ENCODE peak calls at places on chromosomes 4 and X, in ten cellular contexts. One of them, this sample, is unnamed.

GRCh38 chrX:47572773-47573333 is 9.4 kb upstream of the TIMP1 start:
- DNase-seq in lower lobe of right lung: no peak
- DNase-seq in tibial nerve: no peak
- DNase-seq in PC-3: no peak
- DNase-seq in thoracic aorta: no peak
- DNase-seq in GM23338: no peak
- DNase-seq in transverse colon: no peak
- DNase-seq in right lobe of liver: no peak
- DNase-seq in OCI-LY7: no peak
- DNase-seq in endodermal cell: no peak
- DNase-seq in this sample: no peak

GRCh38 chr4:186771624-186772023 is 48.0 kb upstream of the FAT1 start:
- DNase-seq in right lobe of liver: no peak
- DNase-seq in PC-3: no peak
- DNase-seq in OCI-LY7: no peak
- DNase-seq in endodermal cell: no peak
- DNase-seq in lower lobe of right lung: no peak
- DNase-seq in GM23338: no peak
- DNase-seq in tibial nerve: no peak
- DNase-seq in thoracic aorta: no peak
- DNase-seq in transverse colon: no peak
- DNase-seq in this sample: no peak

GRCh38 chr4:972651-973424 is 531 bp downstream of the DGKQ start:
- DNase-seq in endodermal cell: peak; percentile 81
- DNase-seq in PC-3: peak; percentile 13
- DNase-seq in GM23338: peak; percentile 65
- DNase-seq in lower lobe of right lung: peak; percentile 72
- DNase-seq in thoracic aorta: no peak
- DNase-seq in tibial nerve: no peak
- DNase-seq in OCI-LY7: peak; percentile 64
- DNase-seq in right lobe of liver: no peak
- DNase-seq in transverse colon: peak; percentile 54
- DNase-seq in this sample: peak; percentile 98

GRCh38 chrX:87338510-87338909 is 179.1 kb upstream of the KLHL4 start:
- DNase-seq in OCI-LY7: peak; percentile 1
- DNase-seq in GM23338: peak; percentile 34
- DNase-seq in right lobe of liver: no peak
- DNase-seq in PC-3: peak; percentile 47
- DNase-seq in endodermal cell: no peak
- DNase-seq in tibial nerve: no peak
- DNase-seq in thoracic aorta: no peak
- DNase-seq in transverse colon: no peak
- DNase-seq in lower lobe of right lung: no peak
- DNase-seq in this sample: no peak

GRCh38 chrX:71579990-71580380 is 1.7 kb downstream of the GCNA start:
- DNase-seq in thoracic aorta: no peak
- DNase-seq in lower lobe of right lung: no peak
- DNase-seq in right lobe of liver: no peak
- DNase-seq in OCI-LY7: no peak
- DNase-seq in transverse colon: no peak
- DNase-seq in GM23338: no peak
- DNase-seq in endodermal cell: no peak
- DNase-seq in PC-3: no peak
- DNase-seq in tibial nerve: no peak
- DNase-seq in this sample: no peak

GRCh38 chr4:139735381-139736256 is 70.0 kb downstream of the MGST2 start:
- DNase-seq in PC-3: no peak
- DNase-seq in right lobe of liver: peak; percentile 66
- DNase-seq in GM23338: peak; percentile 66
- DNase-seq in tibial nerve: no peak
- DNase-seq in transverse colon: no peak
- DNase-seq in endodermal cell: peak; percentile 81
- DNase-seq in thoracic aorta: no peak
- DNase-seq in lower lobe of right lung: peak; percentile 64
- DNase-seq in OCI-LY7: no peak
- DNase-seq in this sample: peak; percentile 83

GRCh38 chrX:37380920-37381319 is 31.8 kb downstream of the PRRG1 start:
- DNase-seq in endodermal cell: no peak
- DNase-seq in OCI-LY7: no peak
- DNase-seq in transverse colon: no peak
- DNase-seq in thoracic aorta: no peak
- DNase-seq in right lobe of liver: no peak
- DNase-seq in lower lobe of right lung: no peak
- DNase-seq in GM23338: no peak
- DNase-seq in tibial nerve: no peak
- DNase-seq in PC-3: peak; percentile 94
- DNase-seq in this sample: no peak

GRCh38 chr4:30948653-30949052 is 228.5 kb downstream of the PCDH7 start:
- DNase-seq in tibial nerve: no peak
- DNase-seq in GM23338: no peak
- DNase-seq in lower lobe of right lung: no peak
- DNase-seq in endodermal cell: no peak
- DNase-seq in thoracic aorta: no peak
- DNase-seq in transverse colon: no peak
- DNase-seq in PC-3: peak; percentile 57
- DNase-seq in OCI-LY7: no peak
- DNase-seq in right lobe of liver: no peak
- DNase-seq in this sample: no peak

GRCh38 chr4:145406970-145407369 is 74.7 kb upstream of the SMAD1 start:
- DNase-seq in endodermal cell: no peak
- DNase-seq in GM23338: no peak
- DNase-seq in thoracic aorta: no peak
- DNase-seq in OCI-LY7: no peak
- DNase-seq in tibial nerve: no peak
- DNase-seq in lower lobe of right lung: no peak
- DNase-seq in PC-3: no peak
- DNase-seq in right lobe of liver: no peak
- DNase-seq in transverse colon: no peak
- DNase-seq in this sample: no peak

GRCh38 chrX:31266172-31267076 is 194.6 kb upstream of the FTHL17 start:
- DNase-seq in GM23338: peak; percentile 60
- DNase-seq in lower lobe of right lung: peak; percentile 66
- DNase-seq in thoracic aorta: no peak
- DNase-seq in transverse colon: peak; percentile 59
- DNase-seq in OCI-LY7: peak; percentile 68
- DNase-seq in PC-3: no peak
- DNase-seq in right lobe of liver: peak; percentile 68
- DNase-seq in tibial nerve: no peak
- DNase-seq in endodermal cell: peak; percentile 79
- DNase-seq in this sample: peak; percentile 85

GRCh38 chrX:19723427-19723826 is 164.0 kb downstream of the SH3KBP1 start:
- DNase-seq in GM23338: no peak
- DNase-seq in right lobe of liver: no peak
- DNase-seq in lower lobe of right lung: no peak
- DNase-seq in OCI-LY7: no peak
- DNase-seq in PC-3: no peak
- DNase-seq in thoracic aorta: no peak
- DNase-seq in endodermal cell: no peak
- DNase-seq in transverse colon: no peak
- DNase-seq in tibial nerve: no peak
- DNase-seq in this sample: no peak

GRCh38 chr4:101044766-101045165 is 302.6 kb downstream of the PPP3CA start:
- DNase-seq in endodermal cell: no peak
- DNase-seq in lower lobe of right lung: no peak
- DNase-seq in GM23338: peak; percentile 24
- DNase-seq in thoracic aorta: no peak
- DNase-seq in PC-3: no peak
- DNase-seq in right lobe of liver: no peak
- DNase-seq in tibial nerve: no peak
- DNase-seq in transverse colon: no peak
- DNase-seq in OCI-LY7: no peak
- DNase-seq in this sample: no peak

GRCh38 chr4:159981457-159981856 is 878.6 kb downstream of the RAPGEF2 start:
- DNase-seq in PC-3: no peak
- DNase-seq in tibial nerve: no peak
- DNase-seq in transverse colon: no peak
- DNase-seq in right lobe of liver: no peak
- DNase-seq in lower lobe of right lung: no peak
- DNase-seq in thoracic aorta: no peak
- DNase-seq in OCI-LY7: no peak
- DNase-seq in endodermal cell: no peak
- DNase-seq in GM23338: no peak
- DNase-seq in this sample: no peak

GRCh38 chr4:165709526-165709925 is 163.5 kb upstream of the TLL1 start:
- DNase-seq in thoracic aorta: no peak
- DNase-seq in OCI-LY7: no peak
- DNase-seq in transverse colon: no peak
- DNase-seq in PC-3: no peak
- DNase-seq in tibial nerve: no peak
- DNase-seq in GM23338: peak; percentile 15
- DNase-seq in lower lobe of right lung: no peak
- DNase-seq in right lobe of liver: no peak
- DNase-seq in endodermal cell: peak; percentile 65
- DNase-seq in this sample: peak; percentile 0

GRCh38 chr4:150325872-150326271 is 247.6 kb downstream of the DCLK2 start:
- DNase-seq in GM23338: no peak
- DNase-seq in tibial nerve: no peak
- DNase-seq in lower lobe of right lung: no peak
- DNase-seq in right lobe of liver: no peak
- DNase-seq in thoracic aorta: no peak
- DNase-seq in transverse colon: no peak
- DNase-seq in OCI-LY7: no peak
- DNase-seq in PC-3: no peak
- DNase-seq in endodermal cell: no peak
- DNase-seq in this sample: no peak

GRCh38 chrX:15269618-15270521 is at the start of gene ASB9:
- DNase-seq in thoracic aorta: no peak
- DNase-seq in lower lobe of right lung: peak; percentile 67
- DNase-seq in GM23338: peak; percentile 5
- DNase-seq in right lobe of liver: peak; percentile 83
- DNase-seq in endodermal cell: peak; percentile 55
- DNase-seq in transverse colon: peak; percentile 47
- DNase-seq in OCI-LY7: no peak
- DNase-seq in PC-3: peak; percentile 93
- DNase-seq in tibial nerve: peak; percentile 4
- DNase-seq in this sample: peak; percentile 77

GRCh38 chr4:34619531-34620109 is 1624.7 kb downstream of the ARAP2 start:
- DNase-seq in thoracic aorta: no peak
- DNase-seq in right lobe of liver: no peak
- DNase-seq in lower lobe of right lung: no peak
- DNase-seq in OCI-LY7: no peak
- DNase-seq in transverse colon: no peak
- DNase-seq in GM23338: no peak
- DNase-seq in endodermal cell: no peak
- DNase-seq in tibial nerve: no peak
- DNase-seq in PC-3: peak; percentile 37
- DNase-seq in this sample: no peak

GRCh38 chrX:150581093-150581775 is 12.8 kb downstream of the MTM1 start:
- DNase-seq in GM23338: no peak
- DNase-seq in lower lobe of right lung: no peak
- DNase-seq in PC-3: peak; percentile 85
- DNase-seq in OCI-LY7: no peak
- DNase-seq in transverse colon: no peak
- DNase-seq in thoracic aorta: no peak
- DNase-seq in endodermal cell: no peak
- DNase-seq in tibial nerve: no peak
- DNase-seq in right lobe of liver: no peak
- DNase-seq in this sample: no peak

GRCh38 chrX:136899206-136899605 is 18.7 kb upstream of the RBMX start:
- DNase-seq in endodermal cell: no peak
- DNase-seq in transverse colon: no peak
- DNase-seq in PC-3: no peak
- DNase-seq in right lobe of liver: no peak
- DNase-seq in OCI-LY7: no peak
- DNase-seq in thoracic aorta: no peak
- DNase-seq in GM23338: no peak
- DNase-seq in tibial nerve: no peak
- DNase-seq in lower lobe of right lung: no peak
- DNase-seq in this sample: no peak

GRCh38 chr4:65600656-65601055 is 69.6 kb downstream of the EPHA5 start:
- DNase-seq in thoracic aorta: no peak
- DNase-seq in endodermal cell: no peak
- DNase-seq in lower lobe of right lung: no peak
- DNase-seq in tibial nerve: no peak
- DNase-seq in OCI-LY7: no peak
- DNase-seq in transverse colon: no peak
- DNase-seq in PC-3: peak; percentile 53
- DNase-seq in right lobe of liver: no peak
- DNase-seq in GM23338: no peak
- DNase-seq in this sample: no peak
- H3K27ac ChIP-seq in thoracic aorta: no peak overlapping the region
- H3K27ac ChIP-seq in endodermal cell: no peak overlapping the region
- H3K27ac ChIP-seq in lower lobe of right lung: no peak overlapping the region
- H3K27ac ChIP-seq in tibial nerve: no peak overlapping the region
- H3K27ac ChIP-seq in OCI-LY7: no peak overlapping the region
- H3K27ac ChIP-seq in transverse colon: no peak overlapping the region
- H3K27ac ChIP-seq in PC-3: no peak overlapping the region
- H3K27ac ChIP-seq in right lobe of liver: no peak overlapping the region
- H3K27ac ChIP-seq in GM23338: no peak overlapping the region
- H3K27ac ChIP-seq in this sample: no peak overlapping the region

GRCh38 chr4:96035727-96036126 is 195.8 kb downstream of the PDHA2 start:
- DNase-seq in transverse colon: no peak
- DNase-seq in GM23338: peak; percentile 75
- DNase-seq in lower lobe of right lung: no peak
- DNase-seq in OCI-LY7: peak; percentile 4
- DNase-seq in tibial nerve: no peak
- DNase-seq in right lobe of liver: no peak
- DNase-seq in endodermal cell: no peak
- DNase-seq in PC-3: peak; percentile 33
- DNase-seq in thoracic aorta: no peak
- DNase-seq in this sample: no peak
- TF ChIP-seq CTCF in transverse colon: no peak
- TF ChIP-seq CTCF in GM23338: peak; percentile 70
- TF ChIP-seq CTCF in lower lobe of right lung: no peak
- TF ChIP-seq CTCF in OCI-LY7: peak; percentile 61
- TF ChIP-seq CTCF in tibial nerve: no peak
- TF ChIP-seq CTCF in right lobe of liver: peak; percentile 26
- TF ChIP-seq CTCF in endodermal cell: peak; percentile 81
- TF ChIP-seq CTCF in PC-3: peak; percentile 56
- TF ChIP-seq CTCF in thoracic aorta: no peak
- TF ChIP-seq CTCF in this sample: peak; percentile 52

DNA sequence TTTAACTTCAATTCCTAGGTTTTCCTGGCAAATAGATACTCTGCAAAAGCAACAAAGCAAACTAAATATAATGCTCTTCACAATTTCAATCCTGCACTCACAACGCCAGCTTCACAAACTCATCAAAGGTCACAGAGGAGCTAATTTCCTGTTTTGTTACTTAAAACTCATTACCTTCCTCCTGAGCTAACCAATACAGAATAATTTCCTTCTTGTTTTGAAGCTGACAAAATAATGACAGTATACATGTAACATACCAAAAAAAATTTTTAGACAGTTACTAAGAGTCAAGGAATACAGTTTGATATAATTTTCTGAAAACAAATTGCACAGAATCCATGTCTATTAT is 17.9 kb downstream of the CNOT6L start:
- DNase-seq in lower lobe of right lung: no peak
- DNase-seq in transverse colon: no peak
- DNase-seq in thoracic aorta: no peak
- DNase-seq in GM23338: no peak
- DNase-seq in right lobe of liver: no peak
- DNase-seq in PC-3: no peak
- DNase-seq in tibial nerve: no peak
- DNase-seq in OCI-LY7: peak; percentile 26
- DNase-seq in endodermal cell: no peak
- DNase-seq in this sample: no peak
- H3K27ac ChIP-seq in lower lobe of right lung: no peak overlapping the region
- H3K27ac ChIP-seq in transverse colon: peak overlapping the region; percentile 52
- H3K27ac ChIP-seq in thoracic aorta: no peak overlapping the region
- H3K27ac ChIP-seq in GM23338: peak overlapping the region; percentile 41
- H3K27ac ChIP-seq in right lobe of liver: peak overlapping the region; percentile 1
- H3K27ac ChIP-seq in PC-3: no peak overlapping the region
- H3K27ac ChIP-seq in tibial nerve: no peak overlapping the region
- H3K27ac ChIP-seq in OCI-LY7: peak overlapping the region; percentile 29
- H3K27ac ChIP-seq in endodermal cell: peak overlapping the region; percentile 29
- H3K27ac ChIP-seq in this sample: no peak overlapping the region

GRCh38 chr4:52545099-52546069 is 113.7 kb downstream of the USP46 start:
- DNase-seq in lower lobe of right lung: peak; percentile 67
- DNase-seq in PC-3: peak; percentile 90
- DNase-seq in thoracic aorta: peak; percentile 58
- DNase-seq in endodermal cell: peak; percentile 93
- DNase-seq in right lobe of liver: peak; percentile 71
- DNase-seq in tibial nerve: peak; percentile 87
- DNase-seq in transverse colon: peak; percentile 79
- DNase-seq in OCI-LY7: peak; percentile 41
- DNase-seq in GM23338: peak; percentile 77
- DNase-seq in this sample: peak; percentile 90
- TF ChIP-seq CTCF in lower lobe of right lung: peak; percentile 94
- TF ChIP-seq CTCF in PC-3: peak; percentile 98
- TF ChIP-seq CTCF in thoracic aorta: peak; percentile 92
- TF ChIP-seq CTCF in endodermal cell: peak; percentile 95
- TF ChIP-seq CTCF in right lobe of liver: peak; percentile 96
- TF ChIP-seq CTCF in tibial nerve: peak; percentile 78
- TF ChIP-seq CTCF in transverse colon: peak; percentile 93
- TF ChIP-seq CTCF in OCI-LY7: peak; percentile 94
- TF ChIP-seq CTCF in GM23338: peak; percentile 97
- TF ChIP-seq CTCF in this sample: peak; percentile 99

This sample was measured in osteoblast.